ENCODE peak calls at places on chromosomes 2 and 18, in nine cellular contexts. One of them, this sample, is unnamed.

GRCh38 chr18:44180683-44181082 is 500.0 kb upstream of the SETBP1 start:
- DNase-seq in non-pigmented ciliary epithelial cell: no peak
- DNase-seq in neural progenitor cell: no peak
- DNase-seq in tibial artery: no peak
- DNase-seq in K562: no peak
- DNase-seq in GM20000: no peak
- DNase-seq in myocyte: no peak
- DNase-seq in C1 segment of cervical spinal cord: no peak
- DNase-seq in activated naive CD8-positive, alpha-beta T cell treated with anti-CD3 and anti-CD28 coated beads for 36 hours: no peak
- DNase-seq in this sample: no peak

GRCh38 chr2:162520959-162521358 is 177.0 kb downstream of the GCA start:
- DNase-seq in K562: no peak
- DNase-seq in activated naive CD8-positive, alpha-beta T cell treated with anti-CD3 and anti-CD28 coated beads for 36 hours: no peak
- DNase-seq in tibial artery: no peak
- DNase-seq in myocyte: no peak
- DNase-seq in C1 segment of cervical spinal cord: no peak
- DNase-seq in neural progenitor cell: no peak
- DNase-seq in GM20000: no peak
- DNase-seq in non-pigmented ciliary epithelial cell: no peak
- DNase-seq in this sample: no peak

GRCh38 chr2:166375205-166375735 is 474 bp downstream of the SCN9A start:
- DNase-seq in non-pigmented ciliary epithelial cell: no peak
- DNase-seq in neural progenitor cell: peak; percentile 15
- DNase-seq in C1 segment of cervical spinal cord: no peak
- DNase-seq in activated naive CD8-positive, alpha-beta T cell treated with anti-CD3 and anti-CD28 coated beads for 36 hours: peak; percentile 0
- DNase-seq in myocyte: peak; percentile 14
- DNase-seq in K562: no peak
- DNase-seq in GM20000: no peak
- DNase-seq in tibial artery: no peak
- DNase-seq in this sample: peak; percentile 1

GRCh38 chr2:232368311-232368731 is 10.2 kb upstream of the ALPP start:
- DNase-seq in neural progenitor cell: peak; percentile 23
- DNase-seq in GM20000: no peak
- DNase-seq in K562: no peak
- DNase-seq in tibial artery: no peak
- DNase-seq in non-pigmented ciliary epithelial cell: no peak
- DNase-seq in myocyte: no peak
- DNase-seq in activated naive CD8-positive, alpha-beta T cell treated with anti-CD3 and anti-CD28 coated beads for 36 hours: no peak
- DNase-seq in C1 segment of cervical spinal cord: no peak
- DNase-seq in this sample: no peak

GRCh38 chr2:85945172-85945571 is 56.4 kb upstream of the ST3GAL5 start:
- DNase-seq in myocyte: no peak
- DNase-seq in GM20000: no peak
- DNase-seq in activated naive CD8-positive, alpha-beta T cell treated with anti-CD3 and anti-CD28 coated beads for 36 hours: no peak
- DNase-seq in non-pigmented ciliary epithelial cell: no peak
- DNase-seq in tibial artery: no peak
- DNase-seq in neural progenitor cell: no peak
- DNase-seq in K562: no peak
- DNase-seq in C1 segment of cervical spinal cord: no peak
- DNase-seq in this sample: no peak

GRCh38 chr18:25832008-25832604 is 258.3 kb downstream of the SS18 start:
- DNase-seq in tibial artery: peak; percentile 38
- DNase-seq in activated naive CD8-positive, alpha-beta T cell treated with anti-CD3 and anti-CD28 coated beads for 36 hours: no peak
- DNase-seq in myocyte: peak; percentile 91
- DNase-seq in C1 segment of cervical spinal cord: peak; percentile 8
- DNase-seq in GM20000: peak; percentile 46
- DNase-seq in neural progenitor cell: peak; percentile 82
- DNase-seq in K562: peak; percentile 55
- DNase-seq in non-pigmented ciliary epithelial cell: peak; percentile 15
- DNase-seq in this sample: peak; percentile 51

GRCh38 chr2:186984481-186984880 is 135.5 kb upstream of the ZSWIM2 start:
- DNase-seq in activated naive CD8-positive, alpha-beta T cell treated with anti-CD3 and anti-CD28 coated beads for 36 hours: no peak
- DNase-seq in C1 segment of cervical spinal cord: no peak
- DNase-seq in non-pigmented ciliary epithelial cell: no peak
- DNase-seq in K562: no peak
- DNase-seq in tibial artery: no peak
- DNase-seq in myocyte: no peak
- DNase-seq in neural progenitor cell: no peak
- DNase-seq in GM20000: no peak
- DNase-seq in this sample: no peak

GRCh38 chr2:68832161-68832869 is 38.9 kb downstream of the BMP10 start:
- DNase-seq in non-pigmented ciliary epithelial cell: peak; percentile 46
- DNase-seq in myocyte: peak; percentile 88
- DNase-seq in GM20000: peak; percentile 65
- DNase-seq in K562: peak; percentile 66
- DNase-seq in activated naive CD8-positive, alpha-beta T cell treated with anti-CD3 and anti-CD28 coated beads for 36 hours: peak; percentile 61
- DNase-seq in tibial artery: peak; percentile 85
- DNase-seq in C1 segment of cervical spinal cord: peak; percentile 62
- DNase-seq in neural progenitor cell: no peak
- DNase-seq in this sample: no peak

GRCh38 chr18:25298853-25299274 is 53.1 kb downstream of the ZNF521 start:
- DNase-seq in GM20000: no peak
- DNase-seq in K562: peak; percentile 19
- DNase-seq in C1 segment of cervical spinal cord: no peak
- DNase-seq in activated naive CD8-positive, alpha-beta T cell treated with anti-CD3 and anti-CD28 coated beads for 36 hours: no peak
- DNase-seq in myocyte: peak; percentile 86
- DNase-seq in tibial artery: no peak
- DNase-seq in neural progenitor cell: no peak
- DNase-seq in non-pigmented ciliary epithelial cell: peak; percentile 89
- DNase-seq in this sample: peak; percentile 67

GRCh38 chr2:33298233-33298632 is 178.2 kb upstream of the RASGRP3 start:
- DNase-seq in GM20000: no peak
- DNase-seq in K562: peak; percentile 17
- DNase-seq in tibial artery: no peak
- DNase-seq in activated naive CD8-positive, alpha-beta T cell treated with anti-CD3 and anti-CD28 coated beads for 36 hours: no peak
- DNase-seq in C1 segment of cervical spinal cord: no peak
- DNase-seq in myocyte: no peak
- DNase-seq in neural progenitor cell: no peak
- DNase-seq in non-pigmented ciliary epithelial cell: no peak
- DNase-seq in this sample: no peak

GRCh38 chr2:138373993-138374408 is 127.6 kb upstream of the SPOPL start:
- DNase-seq in myocyte: peak; percentile 59
- DNase-seq in non-pigmented ciliary epithelial cell: no peak
- DNase-seq in tibial artery: no peak
- DNase-seq in GM20000: peak; percentile 32
- DNase-seq in K562: peak; percentile 29
- DNase-seq in activated naive CD8-positive, alpha-beta T cell treated with anti-CD3 and anti-CD28 coated beads for 36 hours: no peak
- DNase-seq in C1 segment of cervical spinal cord: no peak
- DNase-seq in neural progenitor cell: peak; percentile 44
- DNase-seq in this sample: peak; percentile 38

GRCh38 chr2:170157025-170157684 is 20.8 kb upstream of the MYO3B start:
- DNase-seq in non-pigmented ciliary epithelial cell: peak; percentile 41
- DNase-seq in GM20000: peak; percentile 14
- DNase-seq in activated naive CD8-positive, alpha-beta T cell treated with anti-CD3 and anti-CD28 coated beads for 36 hours: no peak
- DNase-seq in tibial artery: no peak
- DNase-seq in K562: no peak
- DNase-seq in C1 segment of cervical spinal cord: no peak
- DNase-seq in neural progenitor cell: no peak
- DNase-seq in myocyte: no peak
- DNase-seq in this sample: peak; percentile 31

GRCh38 chr18:57901819-57902600 is 98.9 kb upstream of the ATP8B1 start:
- DNase-seq in K562: no peak
- DNase-seq in C1 segment of cervical spinal cord: no peak
- DNase-seq in activated naive CD8-positive, alpha-beta T cell treated with anti-CD3 and anti-CD28 coated beads for 36 hours: no peak
- DNase-seq in GM20000: no peak
- DNase-seq in tibial artery: no peak
- DNase-seq in non-pigmented ciliary epithelial cell: no peak
- DNase-seq in myocyte: no peak
- DNase-seq in neural progenitor cell: no peak
- DNase-seq in this sample: no peak

GRCh38 chr2:8676191-8676914 is 5.5 kb upstream of the ID2 start:
- DNase-seq in non-pigmented ciliary epithelial cell: no peak
- DNase-seq in GM20000: no peak
- DNase-seq in K562: no peak
- DNase-seq in myocyte: no peak
- DNase-seq in neural progenitor cell: peak; percentile 26
- DNase-seq in tibial artery: peak; percentile 92
- DNase-seq in C1 segment of cervical spinal cord: peak; percentile 51
- DNase-seq in activated naive CD8-positive, alpha-beta T cell treated with anti-CD3 and anti-CD28 coated beads for 36 hours: no peak
- DNase-seq in this sample: peak; percentile 68

GRCh38 chr2:24855022-24855622 is 61.9 kb downstream of the CENPO start:
- DNase-seq in K562: no peak
- DNase-seq in activated naive CD8-positive, alpha-beta T cell treated with anti-CD3 and anti-CD28 coated beads for 36 hours: no peak
- DNase-seq in GM20000: no peak
- DNase-seq in C1 segment of cervical spinal cord: no peak
- DNase-seq in neural progenitor cell: no peak
- DNase-seq in myocyte: no peak
- DNase-seq in tibial artery: no peak
- DNase-seq in non-pigmented ciliary epithelial cell: no peak
- DNase-seq in this sample: no peak

GRCh38 chr2:167595021-167595420 is 652.4 kb downstream of the STK39 start:
- DNase-seq in tibial artery: no peak
- DNase-seq in activated naive CD8-positive, alpha-beta T cell treated with anti-CD3 and anti-CD28 coated beads for 36 hours: no peak
- DNase-seq in myocyte: no peak
- DNase-seq in K562: no peak
- DNase-seq in C1 segment of cervical spinal cord: no peak
- DNase-seq in non-pigmented ciliary epithelial cell: no peak
- DNase-seq in neural progenitor cell: no peak
- DNase-seq in GM20000: no peak
- DNase-seq in this sample: no peak

GRCh38 chr2:176140130-176140519 is 10.6 kb downstream of the HOXD8 start:
- DNase-seq in C1 segment of cervical spinal cord: no peak
- DNase-seq in GM20000: no peak
- DNase-seq in neural progenitor cell: no peak
- DNase-seq in K562: no peak
- DNase-seq in myocyte: no peak
- DNase-seq in tibial artery: no peak
- DNase-seq in non-pigmented ciliary epithelial cell: no peak
- DNase-seq in activated naive CD8-positive, alpha-beta T cell treated with anti-CD3 and anti-CD28 coated beads for 36 hours: no peak
- DNase-seq in this sample: no peak

GRCh38 chr2:69242651-69243051 is 144.4 kb downstream of the GFPT1 start:
- DNase-seq in myocyte: peak; percentile 78
- DNase-seq in C1 segment of cervical spinal cord: no peak
- DNase-seq in GM20000: no peak
- DNase-seq in tibial artery: no peak
- DNase-seq in activated naive CD8-positive, alpha-beta T cell treated with anti-CD3 and anti-CD28 coated beads for 36 hours: no peak
- DNase-seq in K562: no peak
- DNase-seq in non-pigmented ciliary epithelial cell: no peak
- DNase-seq in neural progenitor cell: no peak
- DNase-seq in this sample: no peak

GRCh38 chr2:206323033-206323432 is 48.6 kb downstream of the ZDBF2 start:
- DNase-seq in myocyte: no peak
- DNase-seq in GM20000: no peak
- DNase-seq in C1 segment of cervical spinal cord: no peak
- DNase-seq in neural progenitor cell: no peak
- DNase-seq in non-pigmented ciliary epithelial cell: no peak
- DNase-seq in activated naive CD8-positive, alpha-beta T cell treated with anti-CD3 and anti-CD28 coated beads for 36 hours: no peak
- DNase-seq in tibial artery: no peak
- DNase-seq in K562: no peak
- DNase-seq in this sample: no peak

GRCh38 chr2:182593394-182593707 is 122.7 kb upstream of the DNAJC10 start:
- DNase-seq in GM20000: no peak
- DNase-seq in C1 segment of cervical spinal cord: no peak
- DNase-seq in tibial artery: no peak
- DNase-seq in activated naive CD8-positive, alpha-beta T cell treated with anti-CD3 and anti-CD28 coated beads for 36 hours: no peak
- DNase-seq in K562: no peak
- DNase-seq in non-pigmented ciliary epithelial cell: peak; percentile 60
- DNase-seq in myocyte: peak; percentile 31
- DNase-seq in neural progenitor cell: no peak
- DNase-seq in this sample: peak; percentile 37

This sample was measured in astrocyte of the cerebellum.